ENCODE peak calls at places on chromosomes 4 and X, in nine cellular contexts. R, E, K, I, Z, G, A, T and X are unnamed samples.

GRCh38 chrX:10450229-10450958 is 170.0 kb downstream of the MID1 start:
- DNase-seq in R (peak), E (no peak), K (no peak), I (no peak), Z (no peak), G (peak), A (peak), T (no peak), X (no peak)

GRCh38 chr4:47451657-47452056 is 11.8 kb downstream of the COMMD8 start:
- DNase-seq in R (no peak), E (peak), K (no peak), I (no peak), Z (no peak), G (no peak), A (peak), T (no peak), X (no peak)

GRCh38 chrX:139202742-139203410 is 327.7 kb upstream of the F9 start:
- DNase-seq in R (no peak), E (no peak), K (no peak), I (no peak), Z (peak), G (no peak), A (no peak), T (no peak), X (no peak)

GRCh38 chrX:21656587-21657317 is 1.4 kb downstream of the KLHL34 start:
- DNase-seq in R (no peak), E (no peak), K (no peak), I (no peak), Z (peak), G (no peak), A (no peak), T (no peak), X (no peak)

GRCh38 chr4:36285784-36286480 is 4.5 kb downstream of the DTHD1 start:
- DNase-seq in R (no peak), E (no peak), K (no peak), I (no peak), Z (no peak), G (peak), A (no peak), T (no peak), X (no peak)

GRCh38 chrX:69234624-69235023 is 69.4 kb upstream of the PJA1 start:
- DNase-seq in R (no peak), E (no peak), K (no peak), I (no peak), Z (no peak), G (no peak), A (no peak), T (no peak), X (no peak)

GRCh38 chrX:8323356-8323755 is 141.3 kb upstream of the VCX3B start:
- DNase-seq in R (no peak), E (no peak), K (no peak), I (no peak), Z (no peak), G (peak), A (no peak), T (no peak), X (no peak)

GRCh38 chr4:55753856-55754255 is 65.7 kb upstream of the EXOC1L start:
- DNase-seq in R (no peak), E (no peak), K (no peak), I (no peak), Z (no peak), G (no peak), A (no peak), T (no peak), X (no peak)

GRCh38 chr4:176099314-176099713 is 33.7 kb downstream of the WDR17 start:
- DNase-seq in R (no peak), E (no peak), K (no peak), I (no peak), Z (no peak), G (no peak), A (no peak), T (no peak), X (no peak)
- TF ChIP-seq CTCF in R (no peak), E (peak), K (no peak), I (no peak), Z (no peak), G (peak), A (peak), T (no peak), X (no peak)

GRCh38 chr4:2274320-2275043 is 12.6 kb upstream of the MXD4 start:
- DNase-seq in R (no peak), E (no peak), K (no peak), I (no peak), Z (no peak), G (no peak), A (no peak), T (no peak), X (no peak)

GRCh38 chr4:2280531-2281300 is 18.8 kb upstream of the MXD4 start:
- DNase-seq in R (no peak), E (no peak), K (no peak), I (no peak), Z (no peak), G (no peak), A (no peak), T (no peak), X (no peak)

GRCh38 chr4:2276581-2277325 is 14.8 kb upstream of the MXD4 start:
- DNase-seq in R (no peak), E (no peak), K (no peak), I (no peak), Z (no peak), G (no peak), A (no peak), T (no peak), X (no peak)

GRCh38 chr4:2275546-2276251 is 13.8 kb upstream of the MXD4 start:
- DNase-seq in R (no peak), E (no peak), K (no peak), I (no peak), Z (peak), G (no peak), A (no peak), T (no peak), X (no peak)

DNA sequence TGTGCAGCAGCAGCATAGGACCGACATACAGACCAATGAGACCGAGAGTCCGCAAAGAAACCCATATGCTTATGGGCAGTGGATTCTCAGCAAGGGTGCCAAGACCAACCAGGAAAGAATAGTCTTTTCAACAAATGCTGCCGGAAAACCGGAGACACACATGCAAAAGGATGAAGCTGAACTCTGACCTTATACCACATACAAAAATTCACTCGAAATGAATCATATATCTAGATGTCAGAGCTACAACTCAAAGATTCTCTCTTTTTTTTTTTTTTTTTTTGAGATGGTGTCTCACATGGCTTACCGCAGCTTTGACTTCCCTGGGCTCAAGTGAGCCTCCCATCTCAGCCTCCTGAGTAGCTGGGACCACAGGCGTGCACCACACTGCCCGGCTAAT is 16.0 kb upstream of the MXD4 start:
- DNase-seq in R (no peak), E (no peak), K (no peak), I (no peak), Z (no peak), G (no peak), A (no peak), T (no peak), X (no peak)
- H3K27ac ChIP-seq in R (no peak), E (no peak), K (no peak), I (no peak), Z (no peak), G (no peak), A (no peak), T (no peak), X (no peak)

GRCh38 chr4:84965558-84966381 is 720 bp downstream of the WDFY3 start:
- DNase-seq in R (peak), E (no peak), K (no peak), I (peak), Z (peak), G (peak), A (no peak), T (peak), X (peak)
- TF ChIP-seq CTCF in R (no peak), E (no peak), K (no peak), I (peak), Z (no peak), G (no peak), A (peak), T (no peak), X (no peak)

DNA sequence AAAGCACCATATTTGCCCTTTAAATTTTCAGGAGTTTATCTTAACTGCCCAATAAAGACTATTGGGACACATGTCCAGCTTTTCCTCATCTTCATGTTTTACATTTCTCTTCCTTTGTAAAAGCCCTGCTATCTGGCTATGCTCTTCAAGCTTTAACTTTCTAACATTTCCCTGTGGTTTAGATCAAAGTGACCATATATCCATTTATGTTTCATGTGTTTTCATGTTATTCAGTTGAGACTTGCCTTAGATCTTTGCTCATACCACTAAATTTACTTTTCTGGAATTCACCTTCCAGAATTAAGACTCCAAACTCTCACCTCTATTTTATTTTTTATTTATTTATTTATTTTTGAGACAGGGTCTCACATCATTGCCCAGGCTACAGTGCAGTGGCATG is 78.5 kb downstream of the EFHC2 start:
- DNase-seq in R (no peak), E (no peak), K (no peak), I (no peak), Z (no peak), G (no peak), A (no peak), T (no peak), X (no peak)
- H3K27ac ChIP-seq in R (no peak), E (no peak), K (no peak), I (no peak), Z (no peak), G (no peak), A (no peak), T (no peak), X (no peak)

GRCh38 chr4:112145820-112146813 is 863 bp downstream of the FAM241A start:
- DNase-seq in R (peak), E (no peak), K (no peak), I (peak), Z (peak), G (peak), A (peak), T (peak), X (peak)
- TF ChIP-seq CTCF in R (no peak), E (peak), K (peak), I (peak), Z (peak), G (no peak), A (peak), T (no peak), X (no peak)

GRCh38 chrX:54994099-54994498 is at the start of gene PFKFB1:
- DNase-seq in R (no peak), E (no peak), K (no peak), I (no peak), Z (no peak), G (no peak), A (no peak), T (no peak), X (no peak)

GRCh38 chrX:54995621-54996020 is 1.6 kb upstream of the PFKFB1 start:
- DNase-seq in R (no peak), E (no peak), K (no peak), I (no peak), Z (no peak), G (no peak), A (no peak), T (no peak), X (no peak)

GRCh38 chrX:54994668-54995452 is 872 bp upstream of the PFKFB1 start:
- DNase-seq in R (no peak), E (no peak), K (no peak), I (no peak), Z (peak), G (no peak), A (no peak), T (no peak), X (no peak)

DNA sequence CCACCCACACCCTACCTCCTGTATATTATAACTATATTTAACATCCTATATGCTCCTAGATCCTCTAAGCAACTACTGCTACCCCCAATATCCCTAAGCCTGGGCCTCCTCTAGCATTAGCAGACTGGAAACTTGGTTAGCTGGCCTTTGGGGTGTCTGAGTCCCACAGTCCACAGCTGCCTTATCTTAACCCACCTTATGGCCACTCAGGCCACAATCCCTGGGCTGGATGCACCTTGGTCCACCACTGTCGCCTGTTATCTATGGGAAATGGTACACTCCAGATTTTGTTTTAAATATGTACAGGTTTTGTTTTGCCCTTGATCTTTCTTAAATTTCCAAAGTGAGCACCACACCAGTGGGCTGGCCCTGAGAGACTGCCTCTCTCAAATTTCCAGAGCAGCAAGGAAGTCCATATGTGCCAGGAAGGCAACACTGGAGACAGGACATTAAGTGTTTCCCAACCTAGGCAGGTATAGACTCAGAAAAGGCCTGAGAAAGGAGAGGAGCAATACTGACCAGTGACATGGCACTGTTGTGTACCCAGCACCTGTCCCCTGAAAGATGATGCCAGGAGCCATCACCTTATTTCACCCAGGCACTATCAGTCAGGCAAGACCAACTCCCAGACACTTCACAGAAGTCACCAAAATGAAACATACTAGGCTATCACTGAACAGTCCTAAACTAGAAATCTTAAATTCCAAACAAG is 921 bp downstream of the PFKFB1 start:
- DNase-seq in R (no peak), E (no peak), K (no peak), I (no peak), Z (no peak), G (no peak), A (no peak), T (no peak), X (no peak)
- H3K27ac ChIP-seq in R (no peak), E (no peak), K (no peak), I (no peak), Z (peak), G (no peak), A (no peak), T (no peak), X (no peak)

GRCh38 chrX:153651540-153652079 is 4.6 kb downstream of the DUSP9 start:
- DNase-seq in R (no peak), E (no peak), K (no peak), I (no peak), Z (peak), G (peak), A (no peak), T (no peak), X (no peak)
- TF ChIP-seq CTCF in R (peak), E (peak), K (no peak), I (peak), Z (no peak), G (peak), A (peak), T (no peak), X (no peak)